ENCODE peak calls at places on chromosomes 4 and X, in seven cellular contexts. G is nucleus accumbens; N is endothelial cell; C is T-helper 1 cell; Q is naive B cell; O is NCI-H1092; E is activated CD4-positive, alpha-beta T cell treated with anti-CD3 and anti-CD28 coated beads, Interleukin-2, amount 50 U/mL, for 1 hour. K is an unnamed sample.

GRCh38 chr4:176002007-176002623 is 63.5 kb upstream of the WDR17 start:
- DNase-seq in C (no peak), O (peak; percentile 1), Q (peak; percentile 54), G (peak; percentile 12), N (peak; percentile 47), E (no peak), K (no peak)

GRCh38 chrX:13747836-13748235 is 13.3 kb downstream of the OFD1 start:
- DNase-seq in O (no peak), N (peak; percentile 26), C (no peak), E (peak; percentile 20), G (no peak), Q (peak; percentile 34), K (peak; percentile 51)

GRCh38 chr4:76585897-76586360 is 150.9 kb downstream of the SHROOM3 start:
- DNase-seq in G (peak; percentile 0), O (peak; percentile 73), C (no peak), N (peak; percentile 67), E (peak; percentile 3), Q (peak; percentile 11), K (peak; percentile 95)

GRCh38 chr4:185524888-185525863 is 10.1 kb downstream of the PDLIM3 start:
- DNase-seq in G (no peak), C (no peak), Q (no peak), N (no peak), O (no peak), E (no peak), K (no peak)

GRCh38 chr4:150007512-150007911 is 70.7 kb upstream of the DCLK2 start:
- DNase-seq in E (no peak), N (no peak), G (no peak), O (no peak), C (no peak), Q (no peak), K (no peak)

GRCh38 chr4:1792832-1793495 is at the start of gene FGFR3:
- DNase-seq in O (no peak), E (peak; percentile 18), N (no peak), Q (peak; percentile 37), G (no peak), C (no peak), K (peak; percentile 80)

GRCh38 chr4:149345424-149345823 is 470.2 kb downstream of the IQCM start:
- DNase-seq in G (no peak), Q (no peak), E (no peak), C (no peak), N (no peak), O (no peak), K (no peak)

GRCh38 chr4:163548481-163549243 is 54.2 kb downstream of the TMA16 start:
- DNase-seq in Q (no peak), C (no peak), O (no peak), G (no peak), E (no peak), N (peak; percentile 21), K (peak; percentile 49)

GRCh38 chrX:131951166-131951565 is 71.9 kb upstream of the STK26 start:
- DNase-seq in C (no peak), O (no peak), N (no peak), E (no peak), G (no peak), Q (no peak), K (no peak)

GRCh38 chrX:12372111-12372510 is 233.8 kb downstream of the FRMPD4 start:
- DNase-seq in C (no peak), N (no peak), E (no peak), G (no peak), O (no peak), Q (no peak), K (peak; percentile 26)

GRCh38 chr4:2942532-2943363 is 20.5 kb downstream of the NOP14 start:
- DNase-seq in N (no peak), O (no peak), C (no peak), G (no peak), E (no peak), Q (no peak), K (no peak)

GRCh38 chrX:153488231-153488914 is 6.4 kb upstream of the BGN start:
- DNase-seq in E (no peak), Q (no peak), O (no peak), C (no peak), N (peak; percentile 52), G (no peak), K (peak; percentile 72)

GRCh38 chrX:45001038-45001437 is 128.1 kb downstream of the KDM6A start:
- DNase-seq in Q (no peak), G (no peak), O (no peak), N (no peak), E (no peak), C (no peak), K (no peak)

GRCh38 chr4:2469192-2469984 is 482 bp downstream of the RNF4 start:
- DNase-seq in O (no peak), N (peak; percentile 67), Q (peak; percentile 77), G (no peak), E (peak; percentile 70), C (peak; percentile 56), K (peak; percentile 57)

GRCh38 chr4:122930877-122931276 is 8.5 kb upstream of the NUDT6 start:
- DNase-seq in E (no peak), O (no peak), G (no peak), N (no peak), C (no peak), Q (no peak), K (no peak)

GRCh38 chr4:87961993-87962791 is 13.3 kb upstream of the SPP1 start:
- DNase-seq in C (no peak), O (no peak), Q (no peak), G (no peak), N (no peak), E (no peak), K (no peak)